ENCODE peak calls at places on chromosomes 7 and 10, in ten cellular contexts. R is right atrium auricular region; L is central memory CD4-positive, alpha-beta T cell; B is T1000; S is Calu3; F is stimulated activated CD4-positive, alpha-beta T cell treated with anti-CD3 and anti-CD28 coated beads, Interleukin-2, amount 100 ng/mL, for 24 hours; P is posterior vena cava; T is dermis blood vessel endothelial cell; E is NCI-H1694 treated with DMSO at 0.1 percent for 48 hours; X is nephron progenitor cell. A is an unnamed sample.

GRCh38 chr10:87803831-87804230 is 14.2 kb downstream of the ATAD1 start:
- DNase-seq in R (no peak), L (no peak), B (no peak), S (no peak), F (no peak), P (no peak), T (no peak), E (no peak), X (no peak), A (no peak)

GRCh38 chr7:149727541-149728476 is 45.6 kb downstream of the ZNF467 start:
- DNase-seq in R (no peak), L (no peak), B (no peak), S (no peak), F (no peak), P (peak), T (no peak), E (no peak), X (no peak), A (no peak)

GRCh38 chr7:30285531-30286284 is 1.3 kb downstream of the ZNRF2 start:
- DNase-seq in R (no peak), L (peak), B (no peak), S (peak), F (peak), P (peak), T (peak), E (peak), X (peak), A (peak)

GRCh38 chr10:69317175-69318086 is 39.1 kb downstream of the HK1 start:
- DNase-seq in R (no peak), L (no peak), B (no peak), S (peak), F (no peak), P (no peak), T (no peak), E (no peak), X (no peak), A (no peak)

GRCh38 chr10:13003004-13003403 is 1.5 kb upstream of the CCDC3 start:
- DNase-seq in R (no peak), L (no peak), B (no peak), S (no peak), F (no peak), P (no peak), T (no peak), E (no peak), X (no peak), A (no peak)

GRCh38 chr10:78913219-78914059 is 155.3 kb upstream of the ZMIZ1 start:
- DNase-seq in R (no peak), L (no peak), B (no peak), S (peak), F (no peak), P (no peak), T (peak), E (no peak), X (no peak), A (peak)

GRCh38 chr7:125643302-125643701 is 713.7 kb upstream of the POT1 start:
- DNase-seq in R (no peak), L (no peak), B (no peak), S (no peak), F (no peak), P (no peak), T (no peak), E (no peak), X (no peak), A (no peak)

GRCh38 chr10:122441961-122442360 is 12.5 kb upstream of the ARMS2 start:
- DNase-seq in R (no peak), L (no peak), B (no peak), S (peak), F (no peak), P (no peak), T (peak), E (no peak), X (no peak), A (no peak)

GRCh38 chr10:68105820-68106219 is 3.5 kb upstream of the MYPN start:
- DNase-seq in R (no peak), L (no peak), B (peak), S (no peak), F (no peak), P (no peak), T (no peak), E (no peak), X (no peak), A (no peak)

GRCh38 chr7:37234928-37235327 is 213.7 kb downstream of the ELMO1 start:
- DNase-seq in R (no peak), L (peak), B (no peak), S (peak), F (no peak), P (no peak), T (peak), E (peak), X (peak), A (peak)